ENCODE peak calls at places on chromosomes 11 and 22, in eight cellular contexts. I is heart right ventricle, B is mammary epithelial cell, C is Calu3, T is H1, S is mucosa of descending colon, A is H9, J is astrocyte of the cerebellum. P is an unnamed sample.

GRCh38 chr22:23385301-23386244 is 194.5 kb downstream of the IGLL1 start:
- DNase-seq in I (peak), B (peak), C (peak), T (peak), S (peak), A (peak), J (peak), P (peak)

GRCh38 chr11:1994121-1994520 is 3.5 kb downstream of the H19 start:
- DNase-seq in I (no peak), B (no peak), C (no peak), T (peak), S (no peak), A (no peak), J (no peak), P (no peak)

GRCh38 chr22:20610757-20611156 is 103.3 kb downstream of the MED15 start:
- DNase-seq in I (no peak), B (no peak), C (no peak), T (no peak), S (no peak), A (no peak), J (no peak), P (no peak)

GRCh38 chr11:72969894-72970335 is 155.7 kb downstream of the ATG16L2 start:
- DNase-seq in I (no peak), B (peak), C (no peak), T (no peak), S (no peak), A (no peak), J (peak), P (no peak)

GRCh38 chr11:85170184-85170583 is 457.0 kb downstream of the DLG2 start:
- DNase-seq in I (no peak), B (peak), C (peak), T (no peak), S (no peak), A (no peak), J (peak), P (no peak)

GRCh38 chr11:47137476-47137875 is 39.2 kb downstream of the ARFGAP2 start:
- DNase-seq in I (no peak), B (no peak), C (no peak), T (no peak), S (no peak), A (no peak), J (no peak), P (no peak)

GRCh38 chr11:123235117-123235686 is 40.2 kb upstream of the CLMP start:
- DNase-seq in I (peak), B (no peak), C (peak), T (peak), S (peak), A (peak), J (no peak), P (no peak)

GRCh38 chr11:67698247-67698646 is 23.8 kb upstream of the ALDH3B2 start:
- DNase-seq in I (no peak), B (no peak), C (no peak), T (peak), S (no peak), A (peak), J (no peak), P (no peak)

GRCh38 chr22:37089451-37089850 is 20.1 kb downstream of the TMPRSS6 start:
- DNase-seq in I (no peak), B (no peak), C (no peak), T (no peak), S (no peak), A (no peak), J (no peak), P (no peak)

DNA sequence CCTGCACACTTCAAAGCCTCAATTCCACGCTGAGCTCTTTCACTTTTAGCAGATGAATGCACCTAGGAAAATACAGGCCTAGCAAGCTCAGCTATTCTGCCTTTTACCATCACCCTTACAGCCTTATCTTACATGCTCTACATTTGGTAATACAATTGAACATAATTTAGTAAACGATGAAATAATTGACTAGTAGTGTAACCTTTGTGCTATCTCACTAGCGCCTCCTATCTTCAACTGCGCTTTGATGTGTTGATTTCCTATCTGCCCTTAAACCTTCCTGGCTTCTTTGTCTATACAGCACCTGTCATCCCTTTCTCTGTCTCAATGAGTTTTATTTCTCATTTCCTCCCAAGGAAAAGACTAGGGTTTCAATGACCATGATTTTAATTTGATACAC is 149.7 kb downstream of the LRRC4C start:
- DNase-seq in I (no peak), B (no peak), C (no peak), T (no peak), S (no peak), A (no peak), J (no peak), P (no peak)
- TF ChIP-seq CTCF in I (no peak), B (no peak), C (no peak), T (no peak), S (no peak), A (peak), J (no peak), P (no peak)

GRCh38 chr22:17496843-17497242 is 66.5 kb upstream of the SLC25A18 start:
- DNase-seq in I (no peak), B (no peak), C (no peak), T (no peak), S (no peak), A (no peak), J (no peak), P (no peak)

DNA sequence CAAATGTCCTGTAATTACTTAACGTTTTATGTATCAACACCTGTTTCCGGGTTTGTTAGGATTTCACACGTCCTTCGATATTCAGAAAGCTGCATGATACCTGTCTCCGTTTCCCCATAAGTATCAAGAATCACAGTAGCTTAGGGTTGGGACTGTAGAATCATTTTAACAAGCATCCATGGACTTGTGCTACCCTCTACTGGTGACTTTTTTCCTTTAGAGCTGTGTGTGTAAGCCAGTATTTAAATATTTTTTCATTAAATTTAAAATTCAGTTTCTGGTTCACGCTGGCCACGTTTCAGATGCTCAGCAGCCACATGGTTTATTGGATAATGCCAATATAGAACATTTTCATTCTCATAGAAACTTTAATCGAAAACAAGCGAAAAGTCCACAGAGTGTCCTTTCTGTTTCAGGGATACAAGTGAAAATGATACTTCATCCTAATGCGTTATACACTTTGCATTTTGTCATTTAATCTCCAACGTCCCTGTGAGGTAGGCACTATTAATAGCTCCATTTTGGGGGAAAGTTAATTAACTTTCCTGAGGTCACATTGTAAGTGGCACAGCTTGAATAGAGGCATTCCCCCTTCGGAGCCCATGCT is 61.5 kb upstream of the SLC25A18 start:
- DNase-seq in I (peak), B (peak), C (peak), T (no peak), S (no peak), A (no peak), J (peak), P (no peak)
- TF ChIP-seq CTCF in I (peak), B (peak), C (no peak), T (no peak), S (no peak), A (peak), J (peak), P (peak)

GRCh38 chr11:83238111-83238510 is 44.6 kb downstream of the ANKRD42 start:
- DNase-seq in I (no peak), B (no peak), C (no peak), T (no peak), S (no peak), A (no peak), J (no peak), P (no peak)

GRCh38 chr11:83235825-83236224 is 42.3 kb downstream of the ANKRD42 start:
- DNase-seq in I (no peak), B (no peak), C (no peak), T (no peak), S (no peak), A (no peak), J (no peak), P (no peak)

DNA sequence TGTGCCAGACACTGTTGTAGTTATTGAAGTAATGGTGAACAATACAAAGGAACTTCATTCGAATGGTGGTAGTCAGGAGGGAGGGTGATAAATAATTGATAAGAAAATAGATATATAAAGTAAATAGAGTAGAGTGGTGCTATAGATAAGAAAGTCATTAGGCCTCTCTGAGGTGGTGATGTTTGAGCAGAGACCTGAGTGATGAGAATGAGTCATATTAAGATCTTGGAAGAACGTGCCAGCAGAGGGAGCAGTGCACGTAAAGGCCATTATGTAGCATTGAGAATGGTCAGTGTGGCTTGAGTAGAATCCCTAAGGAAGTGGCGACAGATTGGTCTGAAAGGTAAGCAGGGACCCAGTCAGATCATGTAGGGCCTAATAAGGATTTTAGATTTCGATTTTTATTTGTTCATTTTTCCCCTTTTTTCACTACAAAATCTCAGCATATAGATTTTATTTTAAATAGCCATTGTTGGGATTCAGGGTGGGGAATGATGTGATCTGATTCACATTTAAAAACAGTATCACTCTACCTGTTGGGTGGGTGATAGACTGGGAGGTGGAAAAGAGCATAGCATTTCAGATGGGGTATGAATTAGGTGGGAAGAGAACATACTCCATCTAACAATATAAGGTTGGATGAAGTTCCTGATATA is 44.7 kb downstream of the CCDC90B start:
- DNase-seq in I (peak), B (peak), C (peak), T (peak), S (no peak), A (peak), J (peak), P (no peak)
- TF ChIP-seq CTCF in I (peak), B (peak), C (no peak), T (peak), S (no peak), A (peak), J (peak), P (no peak)

GRCh38 chr11:44847316-44847715 is 103.4 kb downstream of the TP53I11 start:
- DNase-seq in I (no peak), B (no peak), C (no peak), T (no peak), S (no peak), A (no peak), J (no peak), P (no peak)

GRCh38 chr11:44848963-44849350 is 101.7 kb downstream of the TP53I11 start:
- DNase-seq in I (no peak), B (no peak), C (no peak), T (no peak), S (no peak), A (no peak), J (no peak), P (no peak)

GRCh38 chr11:44849424-44849823 is 101.3 kb downstream of the TP53I11 start:
- DNase-seq in I (no peak), B (no peak), C (no peak), T (no peak), S (no peak), A (no peak), J (no peak), P (no peak)

GRCh38 chr11:44846852-44847251 is 103.8 kb downstream of the TP53I11 start:
- DNase-seq in I (no peak), B (no peak), C (no peak), T (no peak), S (no peak), A (no peak), J (no peak), P (no peak)

DNA sequence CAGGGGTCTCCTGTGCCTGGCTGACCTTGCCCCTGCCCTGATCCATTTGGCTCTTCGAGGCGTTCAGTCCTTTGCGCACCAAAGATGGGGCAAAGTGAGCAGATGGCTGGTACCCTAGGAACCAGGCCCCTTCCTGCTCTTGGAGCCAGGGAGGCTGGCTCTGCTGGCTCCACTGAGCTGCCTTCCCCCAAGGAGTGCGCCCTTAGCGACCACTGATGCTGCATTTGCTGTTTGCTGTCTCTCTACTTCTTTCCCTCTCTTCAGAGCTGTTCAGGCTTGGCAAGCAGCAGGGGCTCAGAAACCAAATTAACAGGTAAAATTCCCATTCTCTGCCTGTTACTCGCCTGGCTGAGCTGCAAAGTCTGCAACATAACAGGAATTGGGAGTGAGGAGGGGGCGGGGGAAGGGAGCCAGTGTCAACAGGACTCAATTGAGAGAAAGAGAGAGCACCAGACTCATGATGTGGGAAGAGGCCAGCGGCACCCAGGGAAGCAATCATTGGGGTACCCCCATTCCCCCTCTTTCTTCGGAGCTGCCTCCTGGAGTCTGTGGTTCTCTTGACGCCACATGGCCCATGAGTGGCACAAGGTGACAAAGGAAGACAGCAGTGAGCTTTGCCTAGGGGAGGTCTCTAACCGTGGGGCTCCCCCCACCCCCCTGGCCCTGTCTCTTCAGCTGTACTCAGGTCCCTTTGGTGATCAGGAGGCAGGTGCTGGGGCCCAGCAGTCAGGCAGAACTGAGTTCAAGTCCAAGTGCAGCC is 102.3 kb downstream of the TP53I11 start:
- DNase-seq in I (no peak), B (no peak), C (no peak), T (no peak), S (no peak), A (no peak), J (no peak), P (no peak)
- TF ChIP-seq CTCF in I (no peak), B (no peak), C (no peak), T (no peak), S (no peak), A (no peak), J (no peak), P (no peak)

GRCh38 chr11:69539416-69540117 is 58.1 kb downstream of the LINC01488 start:
- DNase-seq in I (peak), B (no peak), C (no peak), T (no peak), S (no peak), A (no peak), J (no peak), P (no peak)

GRCh38 chr11:69541001-69541285 is 59.5 kb downstream of the LINC01488 start:
- DNase-seq in I (no peak), B (no peak), C (no peak), T (no peak), S (no peak), A (no peak), J (no peak), P (no peak)

GRCh38 chr11:69538840-69539239 is 57.4 kb downstream of the LINC01488 start:
- DNase-seq in I (peak), B (no peak), C (no peak), T (no peak), S (no peak), A (no peak), J (no peak), P (no peak)

GRCh38 chr11:69541501-69542313 is 60.2 kb downstream of the LINC01488 start:
- DNase-seq in I (no peak), B (no peak), C (peak), T (no peak), S (no peak), A (no peak), J (no peak), P (no peak)

DNA sequence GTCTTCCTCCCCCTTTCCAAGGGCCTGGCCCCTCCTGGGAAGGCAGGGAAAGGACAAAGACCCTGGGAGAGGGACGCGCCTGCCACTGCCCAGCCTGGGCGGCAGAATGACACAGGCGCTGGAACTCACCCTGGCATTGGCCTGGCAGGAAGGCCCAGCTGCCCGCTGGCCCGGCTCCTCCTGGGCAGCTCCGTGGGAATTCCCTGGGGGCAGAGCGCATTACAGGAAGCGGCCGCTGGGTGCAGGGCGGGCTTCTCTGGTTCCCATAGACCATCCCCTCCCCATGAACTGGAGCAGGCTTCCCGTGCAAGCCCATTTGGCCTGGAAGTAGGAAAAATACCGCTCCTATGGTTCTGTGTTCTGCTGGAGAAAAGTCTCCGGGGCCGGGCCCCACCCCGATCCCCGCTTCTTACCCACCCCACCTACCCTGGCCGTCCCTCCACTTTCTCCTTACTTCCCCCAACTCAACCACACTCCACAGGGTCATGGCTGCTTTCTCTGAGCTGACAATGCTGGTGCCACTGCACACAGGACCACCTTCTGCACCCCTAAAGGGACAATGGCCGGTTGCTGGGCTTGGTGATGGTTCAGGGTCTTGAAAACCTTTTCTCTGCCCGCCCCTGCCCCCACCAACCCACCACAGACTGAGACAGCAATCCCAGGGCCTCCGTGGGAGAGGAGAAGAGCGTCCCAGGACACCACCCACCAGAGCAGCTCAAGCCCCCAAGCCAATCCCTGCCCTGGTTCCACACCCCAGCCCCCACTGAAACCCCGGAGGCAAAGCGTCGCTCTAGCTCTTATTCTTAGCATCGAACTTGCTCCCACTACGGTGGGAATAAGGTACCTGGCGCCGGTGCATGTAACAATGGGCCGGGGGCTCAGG is 58.9 kb downstream of the LINC01488 start:
- DNase-seq in I (peak), B (no peak), C (no peak), T (peak), S (no peak), A (peak), J (no peak), P (no peak)
- TF ChIP-seq CTCF in I (no peak), B (no peak), C (no peak), T (no peak), S (no peak), A (peak), J (peak), P (no peak)

GRCh38 chr11:11876458-11876857 is 34.7 kb downstream of the USP47 start:
- DNase-seq in I (no peak), B (no peak), C (peak), T (no peak), S (no peak), A (peak), J (no peak), P (no peak)
- TF ChIP-seq CTCF in I (no peak), B (peak), C (no peak), T (peak), S (no peak), A (peak), J (peak), P (no peak)

DNA sequence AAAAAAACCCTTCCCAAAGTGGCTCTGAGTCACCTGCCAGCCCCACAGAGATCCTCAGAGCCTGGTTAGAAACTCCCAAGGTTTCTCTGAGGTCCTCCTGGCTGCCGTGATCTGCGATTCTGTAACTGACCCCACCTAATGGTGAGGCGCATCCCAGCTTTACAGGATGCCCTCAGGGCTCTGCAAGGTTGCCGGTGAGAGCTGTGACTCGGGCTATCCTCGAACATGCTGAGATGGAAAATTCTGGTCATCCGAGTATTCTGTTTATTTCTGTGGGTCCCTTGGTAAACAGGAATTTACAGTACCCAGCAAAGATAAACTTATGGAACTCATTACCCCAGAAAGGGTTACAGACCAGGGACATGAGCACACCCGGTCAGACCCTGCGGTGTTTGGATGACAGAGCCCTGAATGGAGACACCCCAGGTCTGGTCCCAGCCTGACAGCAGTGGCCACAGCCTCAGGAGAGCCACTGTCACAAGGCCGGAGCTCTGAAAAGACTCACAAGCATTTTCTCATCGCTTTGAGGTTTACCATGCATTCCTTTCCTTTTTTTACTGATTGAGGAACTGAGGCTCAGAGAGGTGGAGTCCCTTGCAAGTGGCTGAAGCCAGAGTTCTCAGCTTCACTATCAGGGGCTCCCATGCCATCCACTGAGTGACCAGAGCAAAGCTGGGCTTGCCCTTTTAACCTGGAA is 22.2 kb downstream of the LIF start:
- DNase-seq in I (no peak), B (peak), C (peak), T (no peak), S (no peak), A (no peak), J (no peak), P (no peak)
- TF ChIP-seq CTCF in I (no peak), B (no peak), C (no peak), T (no peak), S (no peak), A (peak), J (no peak), P (no peak)

GRCh38 chr11:101881586-101881985 is 33.2 kb upstream of the CEP126 start:
- DNase-seq in I (no peak), B (no peak), C (no peak), T (no peak), S (no peak), A (no peak), J (no peak), P (no peak)

GRCh38 chr11:101885631-101886030 is 29.2 kb upstream of the CEP126 start:
- DNase-seq in I (no peak), B (no peak), C (no peak), T (no peak), S (no peak), A (no peak), J (no peak), P (no peak)

GRCh38 chr11:101880208-101880607 is 34.6 kb upstream of the CEP126 start:
- DNase-seq in I (no peak), B (peak), C (peak), T (no peak), S (no peak), A (no peak), J (peak), P (no peak)
- TF ChIP-seq CTCF in I (no peak), B (peak), C (peak), T (no peak), S (no peak), A (peak), J (peak), P (no peak)

P was measured in activated B cell treated with CpG ODN at 0.5 μM for 24 hours.